ENCODE peak calls at places on chromosomes 7 and 10, in five cellular contexts. K is esophagus squamous epithelium, B is neural progenitor cell, G is left ventricle myocardium inferior, L is prostate gland. D is an unnamed sample.

GRCh38 chr7:99092064-99092720 is 51.7 kb downstream of the SMURF1 start:
- DNase-seq in K (no peak), B (no peak), G (no peak), L (no peak), D (no peak)

GRCh38 chr7:117616694-117617093 is 136.9 kb downstream of the CFTR start:
- DNase-seq in K (no peak), B (no peak), G (no peak), L (no peak), D (no peak)

GRCh38 chr7:2896141-2896540 is 52.0 kb upstream of the GNA12 start:
- DNase-seq in K (no peak), B (no peak), G (no peak), L (no peak), D (no peak)

GRCh38 chr7:112422842-112423496 is 27.3 kb upstream of the IFRD1 start:
- DNase-seq in K (no peak), B (peak; percentile 65), G (peak; percentile 74), L (peak; percentile 84), D (no peak)

GRCh38 chr10:117944676-117945447 is 101.9 kb downstream of the RAB11FIP2 start:
- DNase-seq in K (no peak), B (no peak), G (no peak), L (no peak), D (no peak)

GRCh38 chr10:78267598-78267997 is 233.9 kb downstream of the RPS24 start:
- DNase-seq in K (no peak), B (no peak), G (no peak), L (no peak), D (no peak)

GRCh38 chr7:127391591-127392181 is 822 bp downstream of the ZNF800 start:
- DNase-seq in K (peak; percentile 46), B (peak; percentile 56), G (no peak), L (peak; percentile 4), D (peak; percentile 32)

GRCh38 chr10:8055420-8056349 is 1.2 kb downstream of the GATA3 start:
- DNase-seq in K (no peak), B (no peak), G (no peak), L (no peak), D (no peak)

GRCh38 chr10:2334542-2334941 is 597.2 kb upstream of the ADARB2 start:
- DNase-seq in K (no peak), B (no peak), G (no peak), L (no peak), D (no peak)

GRCh38 chr10:124534231-124534798 is 72.7 kb downstream of the LHPP start:
- DNase-seq in K (no peak), B (peak; percentile 60), G (peak; percentile 52), L (no peak), D (no peak)

GRCh38 chr7:151133986-151134742 is 33.3 kb downstream of the GBX1 start:
- DNase-seq in K (no peak), B (no peak), G (peak; percentile 17), L (no peak), D (no peak)

GRCh38 chr10:44995914-44996633 is 4.6 kb upstream of the ZNF22 start:
- DNase-seq in K (no peak), B (no peak), G (peak; percentile 72), L (no peak), D (no peak)

GRCh38 chr7:27106181-27106905 is 3.9 kb upstream of the HOXA2 start:
- DNase-seq in K (no peak), B (peak; percentile 89), G (no peak), L (no peak), D (no peak)
- H3K9me3 ChIP-seq in K (no peaks in the 10 kb centered on the region), B (no peaks in the 10 kb centered on the region), G (no peaks in the 10 kb centered on the region), L (no peaks in the 10 kb centered on the region), D (no peaks in the 10 kb centered on the region)

DNA sequence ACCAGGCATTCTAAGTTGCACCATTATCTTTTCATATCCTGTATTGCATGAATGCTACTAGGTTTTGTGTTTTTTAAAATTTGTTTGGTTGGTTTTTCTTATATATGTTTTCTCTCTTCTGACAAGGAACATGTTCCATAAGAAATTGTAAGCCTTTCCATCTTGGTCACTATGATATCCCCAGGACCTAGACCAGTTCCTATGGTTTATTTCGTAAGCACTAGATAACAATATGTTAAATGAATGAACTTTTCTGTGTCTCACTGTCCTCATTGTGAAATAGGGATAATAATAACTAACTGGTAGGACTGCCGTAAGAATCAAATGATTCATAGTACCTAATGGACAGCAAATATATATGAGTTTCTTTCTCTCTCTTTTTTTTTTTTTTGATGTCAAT is 146.3 kb downstream of the SEMA3E start:
- DNase-seq in K (no peak), B (no peak), G (no peak), L (no peak), D (no peak)
- H3K9me3 ChIP-seq in K (no peaks in the 10 kb centered on the region), B (no peaks in the 10 kb centered on the region), G (no peaks in the 10 kb centered on the region), L (no peaks in the 10 kb centered on the region), D (no peaks in the 10 kb centered on the region)

DNA sequence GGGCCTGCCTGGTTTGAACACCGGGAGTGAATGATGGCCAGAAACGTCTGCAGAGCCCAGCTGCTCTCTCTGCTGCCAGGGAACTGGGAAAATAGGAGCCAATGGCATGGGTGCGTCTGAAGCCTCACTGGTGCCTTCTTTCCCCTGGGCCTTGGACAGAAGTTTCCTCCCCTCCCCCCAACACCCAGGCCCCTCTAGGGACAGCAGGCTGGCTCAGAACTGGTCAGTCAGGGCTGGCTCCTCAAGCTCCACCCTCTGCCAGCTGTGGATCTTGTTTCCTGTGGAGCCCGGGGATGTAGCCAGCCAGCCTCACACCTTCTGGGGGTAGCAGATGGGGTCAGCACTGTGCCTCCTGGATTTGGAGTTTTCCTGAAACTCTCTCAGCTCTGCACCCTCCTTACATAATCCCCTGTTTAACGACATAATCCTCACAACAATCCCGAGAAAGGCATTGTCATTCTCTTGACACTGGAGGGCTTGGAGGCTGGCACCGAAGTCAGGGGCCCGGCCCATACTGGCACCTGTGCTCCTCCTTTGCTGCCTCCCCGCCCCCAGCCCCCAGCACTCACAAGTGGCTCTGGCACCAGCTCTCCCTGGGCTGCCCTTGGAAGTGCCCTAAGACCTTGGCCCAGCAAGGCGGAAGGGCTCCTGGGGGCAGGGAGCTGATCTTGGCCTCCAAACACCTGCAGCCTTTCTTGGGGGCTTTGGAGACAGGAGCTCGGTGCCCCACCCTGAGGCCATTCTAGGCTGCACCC is 5.7 kb downstream of the LDB3 start:
- DNase-seq in K (no peak), B (peak; percentile 58), G (no peak), L (no peak), D (no peak)
- H3K9me3 ChIP-seq in K (no peaks in the 10 kb centered on the region), B (no peaks in the 10 kb centered on the region), G (no peaks in the 10 kb centered on the region), L (no peaks in the 10 kb centered on the region), D (no peaks in the 10 kb centered on the region)

DNA sequence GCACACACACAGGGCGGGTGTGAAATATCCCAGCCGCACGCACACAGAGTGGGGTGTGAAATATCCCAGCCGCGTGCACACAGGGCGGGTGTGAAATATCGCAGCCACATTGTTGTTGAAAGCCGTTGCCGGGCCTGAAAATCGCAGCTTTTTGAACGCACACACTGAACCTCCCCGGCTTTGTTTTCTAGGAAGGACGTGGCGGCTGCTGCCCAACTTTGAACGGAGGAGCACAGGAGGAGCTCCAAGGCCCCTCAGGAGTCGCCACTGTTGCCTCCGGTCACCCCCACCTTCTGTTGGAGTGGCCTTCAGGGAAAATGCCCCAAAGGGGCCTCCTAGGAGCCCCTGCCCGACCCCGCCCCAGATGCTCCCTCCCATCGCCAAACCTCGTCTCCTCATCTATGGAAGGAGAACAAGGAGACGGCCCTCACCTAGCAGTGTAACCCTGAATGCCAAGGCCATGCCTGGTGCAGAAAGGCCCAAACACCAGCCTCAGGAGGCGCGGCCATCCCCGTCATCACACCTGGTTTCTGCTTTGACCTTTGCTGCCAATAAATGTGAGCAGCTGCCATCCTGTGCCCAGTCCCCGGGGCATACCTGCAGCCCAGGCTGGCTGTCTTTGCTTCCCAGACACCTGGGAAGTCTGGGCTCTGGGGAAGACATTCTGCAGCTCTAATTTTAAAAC is 318.6 kb downstream of the PTPRN2 start:
- DNase-seq in K (no peak), B (no peak), G (no peak), L (no peak), D (no peak)
- H3K9me3 ChIP-seq in K (no peaks in the 10 kb centered on the region), B (no peaks in the 10 kb centered on the region), G (no peaks in the 10 kb centered on the region), L (no peaks in the 10 kb centered on the region), D (no peaks in the 10 kb centered on the region)

DNA sequence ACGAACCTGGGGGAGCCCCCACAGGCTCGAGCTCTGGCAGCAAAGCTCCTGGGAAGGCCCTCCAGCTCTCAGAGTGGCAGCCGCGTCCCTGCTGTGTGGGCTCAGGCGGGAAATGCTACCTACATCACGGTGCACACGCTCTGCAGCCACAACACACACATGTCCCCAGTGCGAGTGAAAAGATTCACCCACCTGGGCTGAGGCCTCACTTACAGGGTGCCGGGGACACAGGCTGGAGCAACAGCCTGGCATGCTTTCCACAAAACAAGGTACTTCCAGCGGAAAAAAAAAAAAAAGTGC is 410.4 kb upstream of the FOXK1 start:
- DNase-seq in K (no peak), B (no peak), G (no peak), L (no peak), D (no peak)
- H3K9me3 ChIP-seq in K (no peaks in the 10 kb centered on the region), B (no peaks in the 10 kb centered on the region), G (peaks cover 17% of the 10 kb centered on the region), L (no peaks in the 10 kb centered on the region), D (peaks cover 3% of the 10 kb centered on the region)

DNA sequence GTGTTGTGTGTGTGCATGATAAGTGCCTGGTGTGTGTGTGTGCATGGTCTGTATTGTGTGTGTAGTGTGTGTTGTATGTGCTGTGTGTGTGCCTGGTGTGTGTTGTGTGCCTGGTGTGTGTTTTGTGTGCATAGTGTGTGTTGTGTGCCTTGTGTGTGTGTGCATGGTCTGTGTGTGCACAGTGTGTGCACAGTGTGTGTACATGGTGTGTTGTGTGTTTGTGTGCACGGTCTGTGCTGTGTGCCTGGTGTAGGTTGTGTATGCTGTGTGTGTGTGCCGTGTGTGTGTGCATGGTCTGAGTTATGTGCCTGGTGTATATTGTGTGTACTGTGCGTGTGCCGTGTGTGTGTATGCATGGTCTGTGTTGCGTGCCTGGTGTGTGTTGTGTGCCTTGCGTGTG is 403.0 kb upstream of the RNF32 start:
- DNase-seq in K (no peak), B (no peak), G (no peak), L (no peak), D (no peak)
- H3K9me3 ChIP-seq in K (no peaks in the 10 kb centered on the region), B (no peaks in the 10 kb centered on the region), G (peaks cover 9% of the 10 kb centered on the region), L (no peaks in the 10 kb centered on the region), D (no peaks in the 10 kb centered on the region)

DNA sequence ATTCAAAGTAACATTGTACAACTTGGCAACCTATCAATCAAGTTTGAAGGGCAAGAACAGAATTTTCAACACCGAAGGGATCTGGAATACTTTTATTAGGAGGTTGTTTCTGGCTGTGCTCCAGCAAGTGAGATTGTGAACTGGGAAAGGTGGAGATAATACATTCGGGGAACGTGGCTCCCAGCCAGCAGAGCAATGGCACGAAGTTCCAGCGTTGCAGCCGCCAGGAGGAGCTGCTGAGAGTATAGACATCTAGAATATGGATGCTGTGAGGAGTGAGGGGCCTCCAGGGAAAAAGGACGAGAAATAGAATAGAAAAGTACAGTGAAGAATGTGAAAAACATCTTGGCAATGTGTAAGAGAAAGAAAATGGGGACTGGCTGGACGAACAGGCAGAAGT is 69.5 kb downstream of the TCERG1L start:
- DNase-seq in K (no peak), B (peak; percentile 77), G (no peak), L (no peak), D (no peak)
- H3K9me3 ChIP-seq in K (no peaks in the 10 kb centered on the region), B (no peaks in the 10 kb centered on the region), G (no peaks in the 10 kb centered on the region), L (no peaks in the 10 kb centered on the region), D (no peaks in the 10 kb centered on the region)

GRCh38 chr10:106025208-106025811 is 1139.2 kb downstream of the SORCS1 start:
- DNase-seq in K (no peak), B (no peak), G (no peak), L (no peak), D (no peak)
- H3K9me3 ChIP-seq in K (no peaks in the 10 kb centered on the region), B (no peaks in the 10 kb centered on the region), G (no peaks in the 10 kb centered on the region), L (no peaks in the 10 kb centered on the region), D (peaks cover 1% of the 10 kb centered on the region)

DNA sequence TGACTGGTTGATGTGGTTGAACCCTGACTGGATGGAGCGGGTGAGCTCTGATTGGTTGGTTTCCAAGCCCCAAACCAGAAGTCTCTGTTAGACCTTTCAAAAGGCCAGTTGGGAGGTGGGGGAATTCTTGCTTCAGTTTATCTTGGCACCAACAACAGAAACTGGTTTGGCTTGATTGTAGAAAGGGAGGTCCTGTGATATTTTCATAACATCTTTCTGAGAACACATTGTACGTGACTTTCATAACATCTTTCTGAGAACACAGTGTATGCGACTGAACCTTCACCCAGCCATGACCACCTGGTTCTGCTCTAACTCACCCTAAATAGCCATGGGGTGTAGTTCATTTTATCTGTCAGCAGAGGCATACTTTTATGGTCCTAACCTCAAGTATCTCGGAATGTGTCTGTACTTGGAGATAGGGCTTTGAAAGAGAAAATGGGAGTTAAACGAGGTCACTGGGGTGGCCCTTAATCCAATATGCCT is 88.3 kb downstream of the GALNT17 start:
- DNase-seq in K (no peak), B (no peak), G (no peak), L (peak; percentile 64), D (no peak)
- H3K9me3 ChIP-seq in K (no peaks in the 10 kb centered on the region), B (peaks cover 2% of the 10 kb centered on the region), G (peaks cover 29% of the 10 kb centered on the region), L (peaks cover 3% of the 10 kb centered on the region), D (peaks cover 4% of the 10 kb centered on the region)

D was measured in T-helper 17 cell.